ENCODE peak calls at places on chromosome 16, in six cellular contexts. One of them, this sample, is unnamed.

GRCh38 chr16:11310997-11311561 is 29.9 kb upstream of the PRM1 start:
- DNase-seq in activated T-helper 2 cell treated with anti-CD3 and anti-CD28 coated beads, Interferon-gamma antibody, Interleukin-2, Interleukin-4, amounts not matched to agents 10 μg/mL and 5 μg/mL and 100 μg/mL, durations not matched to agents 14 hours and 24 hours and 36 hours: peak; percentile 65
- DNase-seq in cardiac fibroblast: no peak
- DNase-seq in ELF-1: no peak
- DNase-seq in left ventricle myocardium inferior: no peak
- DNase-seq in iPS DF 19.7: no peak
- DNase-seq in this sample: no peak

GRCh38 chr16:20307791-20308190 is 19.5 kb downstream of the GP2 start:
- DNase-seq in ELF-1: no peak
- DNase-seq in iPS DF 19.7: no peak
- DNase-seq in activated T-helper 2 cell treated with anti-CD3 and anti-CD28 coated beads, Interferon-gamma antibody, Interleukin-2, Interleukin-4, amounts not matched to agents 10 μg/mL and 5 μg/mL and 100 μg/mL, durations not matched to agents 14 hours and 24 hours and 36 hours: no peak
- DNase-seq in left ventricle myocardium inferior: no peak
- DNase-seq in cardiac fibroblast: no peak
- DNase-seq in this sample: no peak

GRCh38 chr16:12507366-12507765 is 296.3 kb downstream of the CPPED1 start:
- DNase-seq in activated T-helper 2 cell treated with anti-CD3 and anti-CD28 coated beads, Interferon-gamma antibody, Interleukin-2, Interleukin-4, amounts not matched to agents 10 μg/mL and 5 μg/mL and 100 μg/mL, durations not matched to agents 14 hours and 24 hours and 36 hours: no peak
- DNase-seq in left ventricle myocardium inferior: no peak
- DNase-seq in cardiac fibroblast: no peak
- DNase-seq in iPS DF 19.7: no peak
- DNase-seq in ELF-1: no peak
- DNase-seq in this sample: no peak

GRCh38 chr16:88527186-88527936 is 42.8 kb upstream of the ZC3H18 start:
- DNase-seq in left ventricle myocardium inferior: peak; percentile 68
- DNase-seq in cardiac fibroblast: peak; percentile 67
- DNase-seq in iPS DF 19.7: no peak
- DNase-seq in activated T-helper 2 cell treated with anti-CD3 and anti-CD28 coated beads, Interferon-gamma antibody, Interleukin-2, Interleukin-4, amounts not matched to agents 10 μg/mL and 5 μg/mL and 100 μg/mL, durations not matched to agents 14 hours and 24 hours and 36 hours: peak; percentile 38
- DNase-seq in ELF-1: peak; percentile 82
- DNase-seq in this sample: peak; percentile 86

GRCh38 chr16:85170066-85171003 is 58.1 kb upstream of the CIBAR2 start:
- DNase-seq in left ventricle myocardium inferior: no peak
- DNase-seq in cardiac fibroblast: no peak
- DNase-seq in iPS DF 19.7: no peak
- DNase-seq in ELF-1: peak; percentile 30
- DNase-seq in activated T-helper 2 cell treated with anti-CD3 and anti-CD28 coated beads, Interferon-gamma antibody, Interleukin-2, Interleukin-4, amounts not matched to agents 10 μg/mL and 5 μg/mL and 100 μg/mL, durations not matched to agents 14 hours and 24 hours and 36 hours: no peak
- DNase-seq in this sample: no peak

GRCh38 chr16:24721830-24722238 is 7.6 kb upstream of the TNRC6A start:
- DNase-seq in iPS DF 19.7: no peak
- DNase-seq in activated T-helper 2 cell treated with anti-CD3 and anti-CD28 coated beads, Interferon-gamma antibody, Interleukin-2, Interleukin-4, amounts not matched to agents 10 μg/mL and 5 μg/mL and 100 μg/mL, durations not matched to agents 14 hours and 24 hours and 36 hours: no peak
- DNase-seq in left ventricle myocardium inferior: no peak
- DNase-seq in ELF-1: no peak
- DNase-seq in cardiac fibroblast: no peak
- DNase-seq in this sample: no peak

GRCh38 chr16:75065149-75065807 is 51.3 kb downstream of the LDHD start:
- DNase-seq in iPS DF 19.7: no peak
- DNase-seq in left ventricle myocardium inferior: no peak
- DNase-seq in activated T-helper 2 cell treated with anti-CD3 and anti-CD28 coated beads, Interferon-gamma antibody, Interleukin-2, Interleukin-4, amounts not matched to agents 10 μg/mL and 5 μg/mL and 100 μg/mL, durations not matched to agents 14 hours and 24 hours and 36 hours: no peak
- DNase-seq in cardiac fibroblast: no peak
- DNase-seq in ELF-1: no peak
- DNase-seq in this sample: no peak

GRCh38 chr16:81478876-81479496 is 34.4 kb downstream of the CMIP start:
- DNase-seq in iPS DF 19.7: no peak
- DNase-seq in ELF-1: no peak
- DNase-seq in left ventricle myocardium inferior: peak; percentile 49
- DNase-seq in cardiac fibroblast: no peak
- DNase-seq in activated T-helper 2 cell treated with anti-CD3 and anti-CD28 coated beads, Interferon-gamma antibody, Interleukin-2, Interleukin-4, amounts not matched to agents 10 μg/mL and 5 μg/mL and 100 μg/mL, durations not matched to agents 14 hours and 24 hours and 36 hours: no peak
- DNase-seq in this sample: no peak

GRCh38 chr16:22692916-22693646 is 120.9 kb upstream of the HS3ST2 start:
- DNase-seq in iPS DF 19.7: no peak
- DNase-seq in cardiac fibroblast: no peak
- DNase-seq in activated T-helper 2 cell treated with anti-CD3 and anti-CD28 coated beads, Interferon-gamma antibody, Interleukin-2, Interleukin-4, amounts not matched to agents 10 μg/mL and 5 μg/mL and 100 μg/mL, durations not matched to agents 14 hours and 24 hours and 36 hours: no peak
- DNase-seq in left ventricle myocardium inferior: no peak
- DNase-seq in ELF-1: no peak
- DNase-seq in this sample: no peak

GRCh38 chr16:78543066-78543465 is 443.6 kb downstream of the WWOX start:
- DNase-seq in left ventricle myocardium inferior: no peak
- DNase-seq in iPS DF 19.7: no peak
- DNase-seq in activated T-helper 2 cell treated with anti-CD3 and anti-CD28 coated beads, Interferon-gamma antibody, Interleukin-2, Interleukin-4, amounts not matched to agents 10 μg/mL and 5 μg/mL and 100 μg/mL, durations not matched to agents 14 hours and 24 hours and 36 hours: no peak
- DNase-seq in cardiac fibroblast: no peak
- DNase-seq in ELF-1: no peak
- DNase-seq in this sample: no peak